ENCODE peak calls at places on chromosome 22, in nine cellular contexts. G is body of pancreas; I is HCT116; H is stimulated activated CD4-positive, alpha-beta T cell treated with anti-CD3 and anti-CD28 coated beads, Interleukin-2, amount 100 ng/mL, for 48 hours; V is GM13976; O is HS-5; R is HuH-7.5; A is GM12891; S is EH. J is an unnamed sample.

GRCh38 chr22:25362215-25362882 is 142.9 kb downstream of the CRYBB2 start:
- DNase-seq in G (peak), I (peak), H (peak), V (peak), O (peak), R (peak), A (peak), S (peak), J (peak)

GRCh38 chr22:28920757-28921584 is 37.6 kb downstream of the ZNRF3 start:
- DNase-seq in G (no peak), I (no peak), H (no peak), V (peak), O (no peak), R (no peak), A (no peak), S (no peak), J (no peak)

GRCh38 chr22:33758125-33758483 is 162.2 kb downstream of the LARGE1 start:
- DNase-seq in G (no peak), I (no peak), H (no peak), V (no peak), O (no peak), R (no peak), A (no peak), S (no peak), J (no peak)

GRCh38 chr22:26502688-26503561 is 9.3 kb downstream of the TFIP11 start:
- DNase-seq in G (no peak), I (no peak), H (peak), V (peak), O (no peak), R (no peak), A (peak), S (peak), J (peak)

GRCh38 chr22:29641052-29641780 is 37.8 kb downstream of the NF2 start:
- DNase-seq in G (no peak), I (no peak), H (no peak), V (no peak), O (no peak), R (no peak), A (no peak), S (peak), J (no peak)

GRCh38 chr22:23110190-23110921 is 31.4 kb downstream of the RSPH14 start:
- DNase-seq in G (no peak), I (no peak), H (no peak), V (no peak), O (no peak), R (no peak), A (no peak), S (no peak), J (no peak)

GRCh38 chr22:45448431-45448830 is 34.9 kb downstream of the RIBC2 start:
- DNase-seq in G (no peak), I (no peak), H (no peak), V (no peak), O (no peak), R (no peak), A (no peak), S (no peak), J (no peak)

GRCh38 chr22:44901301-44901700 is 108.5 kb downstream of the PHF21B start:
- DNase-seq in G (no peak), I (peak), H (no peak), V (no peak), O (no peak), R (no peak), A (no peak), S (no peak), J (no peak)

GRCh38 chr22:48333323-48333763 is 1494.3 kb downstream of the BRD1 start:
- DNase-seq in G (no peak), I (no peak), H (no peak), V (no peak), O (no peak), R (no peak), A (no peak), S (no peak), J (no peak)

GRCh38 chr22:31635638-31636306 is 26.2 kb downstream of the PISD start:
- DNase-seq in G (no peak), I (no peak), H (no peak), V (no peak), O (no peak), R (no peak), A (no peak), S (no peak), J (no peak)

J was measured in islet precursor cell.